ENCODE peak calls at places on chromosomes 6 and 20, in four cellular contexts. S, Q, K and O are unnamed samples.

GRCh38 chr6:141486942-141487341 is 645.8 kb upstream of the GJE1 start:
- DNase-seq in Q (no peak), K (no peak), S (no peak), O (no peak)

GRCh38 chr20:20638877-20639276 is 73.6 kb downstream of the RALGAPA2 start:
- DNase-seq in K (no peak), Q (no peak), S (no peak), O (no peak)

GRCh38 chr6:105753184-105754097 is 332.7 kb upstream of the PRDM1 start:
- DNase-seq in Q (no peak), S (no peak), K (no peak), O (no peak)

GRCh38 chr20:33531047-33531877 is 41.4 kb downstream of the CBFA2T2 start:
- DNase-seq in Q (no peak), S (no peak), K (no peak), O (no peak)

GRCh38 chr6:3751730-3752537 is 421 bp upstream of the PXDC1 start:
- DNase-seq in Q (peak), S (peak), K (peak), O (peak)

GRCh38 chr20:57407541-57407956 is 16.4 kb downstream of the RBM38 start:
- DNase-seq in Q (no peak), S (no peak), K (no peak), O (no peak)

GRCh38 chr6:154932562-154933027 is 62.5 kb upstream of the TIAM2 start:
- DNase-seq in S (no peak), Q (no peak), K (no peak), O (no peak)

GRCh38 chr6:131937703-131938631 is 13.2 kb downstream of the CCN2 start:
- DNase-seq in Q (no peak), K (no peak), S (no peak), O (no peak)

GRCh38 chr6:158049055-158050028 is 67.7 kb downstream of the SYNJ2 start:
- DNase-seq in S (no peak), K (no peak), Q (no peak), O (no peak)

GRCh38 chr6:135250751-135251356 is 69.7 kb downstream of the MYB start:
- DNase-seq in K (no peak), S (no peak), Q (no peak), O (no peak)

GRCh38 chr6:142868917-142869316 is 76.1 kb downstream of the HIVEP2 start:
- DNase-seq in K (no peak), Q (no peak), S (no peak), O (no peak)

GRCh38 chr20:43658068-43658722 is 8.7 kb upstream of the MYBL2 start:
- DNase-seq in K (no peak), Q (no peak), S (no peak), O (peak)

GRCh38 chr20:62344092-62344491 is 23.0 kb downstream of the LAMA5 start:
- DNase-seq in S (no peak), Q (no peak), K (no peak), O (no peak)

GRCh38 chr6:4812068-4812467 is 35.9 kb downstream of the CDYL start:
- DNase-seq in Q (no peak), S (no peak), K (no peak), O (no peak)

GRCh38 chr20:50054626-50055511 is 58.1 kb downstream of the UBE2V1 start:
- DNase-seq in K (no peak), Q (no peak), S (no peak), O (no peak)

GRCh38 chr6:101597711-101598110 is 204.2 kb downstream of the GRIK2 start:
- DNase-seq in S (no peak), Q (no peak), K (no peak), O (no peak)

GRCh38 chr20:21702001-21702400 is 3.5 kb upstream of the PAX1 start:
- DNase-seq in S (no peak), K (no peak), Q (no peak), O (no peak)

GRCh38 chr6:144582939-144583613 is 297.9 kb downstream of the UTRN start:
- DNase-seq in K (peak), S (peak), Q (peak), O (peak)

GRCh38 chr20:58963060-58963584 is 17.9 kb upstream of the NELFCD start:
- DNase-seq in S (no peak), K (no peak), Q (no peak), O (no peak)

GRCh38 chr6:54238407-54238806 is 69.8 kb upstream of the TINAG start:
- DNase-seq in K (no peak), Q (no peak), S (no peak), O (no peak)

GRCh38 chr20:58717278-58718091 is 24.9 kb downstream of the NPEPL1 start:
- DNase-seq in S (peak), Q (peak), K (peak), O (no peak)

GRCh38 chr6:26576929-26577719 is 19.6 kb upstream of the ABT1 start:
- DNase-seq in S (no peak), K (peak), Q (no peak), O (peak)

GRCh38 chr20:17646901-17647301 is 35.1 kb downstream of the RRBP1 start:
- DNase-seq in K (no peak), S (no peak), Q (no peak), O (no peak)

GRCh38 chr6:110449545-110449903 is 26.9 kb downstream of the SLC22A16 start:
- DNase-seq in Q (no peak), S (no peak), K (no peak), O (no peak)

GRCh38 chr20:56953055-56953586 is 313.3 kb downstream of the BMP7 start:
- DNase-seq in Q (no peak), K (no peak), S (no peak), O (no peak)

GRCh38 chr20:17155401-17155800 is 71.4 kb upstream of the PCSK2 start:
- DNase-seq in S (no peak), K (no peak), Q (no peak), O (no peak)

GRCh38 chr6:81969814-81970213 is 217.3 kb upstream of the TENT5A start:
- DNase-seq in K (no peak), S (no peak), Q (no peak), O (no peak)

GRCh38 chr6:81767163-81768000 is 14.9 kb upstream of the TENT5A start:
- DNase-seq in K (no peak), S (no peak), Q (no peak), O (no peak)

GRCh38 chr20:62719250-62719945 is 10.8 kb downstream of the NTSR1 start:
- DNase-seq in Q (no peak), K (no peak), S (no peak), O (no peak)

GRCh38 chr6:110708295-110708965 is 106.8 kb downstream of the CDK19 start:
- DNase-seq in Q (no peak), K (no peak), S (no peak), O (no peak)

GRCh38 chr6:132399376-132400074 is 1.8 kb downstream of the MOXD1 start:
- DNase-seq in K (no peak), Q (no peak), S (no peak), O (no peak)

GRCh38 chr6:117906905-117907599 is at the start of gene SLC35F1:
- DNase-seq in Q (peak), K (peak), S (no peak), O (peak)

DNA sequence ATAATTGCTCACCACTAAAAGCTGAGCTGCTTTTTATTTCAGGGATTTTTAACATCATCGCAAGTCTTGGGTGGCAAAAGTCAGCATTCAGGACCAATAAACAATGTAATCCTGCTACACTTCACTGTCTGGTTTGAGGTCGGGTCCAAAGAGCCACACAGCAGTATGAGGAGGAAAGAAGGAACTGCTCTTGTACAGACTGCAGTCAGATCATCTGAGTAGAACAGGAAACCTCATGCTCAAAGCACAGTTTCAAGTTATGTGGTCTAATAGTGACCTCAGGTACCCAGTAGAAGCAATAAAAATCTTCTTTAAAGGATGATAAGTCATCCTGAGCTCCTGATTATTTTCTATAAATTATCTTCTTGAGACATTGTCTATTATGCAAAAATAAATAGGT is 211.4 kb downstream of the FUT9 start:
- DNase-seq in Q (no peak), S (no peak), K (no peak), O (no peak)
- TF ChIP-seq CTCF in Q (no peak), S (no peak), K (no peak), O (no peak)

DNA sequence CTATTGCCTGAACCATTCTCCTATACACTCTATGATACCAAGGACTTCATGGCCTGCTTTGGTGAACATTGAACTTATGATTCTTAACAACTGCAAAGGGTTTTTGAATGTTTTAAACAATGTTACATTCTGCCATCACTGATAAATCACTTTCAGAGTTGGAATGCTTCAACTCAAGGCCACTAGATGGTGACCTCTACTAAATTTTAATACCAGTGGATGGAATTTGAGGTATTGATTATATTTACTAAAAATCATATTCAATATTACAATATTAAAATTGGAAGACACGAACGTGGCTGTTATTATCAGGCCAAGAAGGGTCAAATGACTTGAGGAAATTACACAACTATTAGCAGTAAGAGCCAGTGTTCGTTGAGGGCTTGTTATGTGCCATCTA is 18.6 kb downstream of the MYCT1 start:
- DNase-seq in Q (no peak), S (no peak), K (no peak), O (no peak)
- TF ChIP-seq CTCF in Q (no peak), S (no peak), K (no peak), O (no peak)

GRCh38 chr6:8904754-8905153 is 469.4 kb upstream of the SLC35B3 start:
- DNase-seq in K (no peak), S (no peak), Q (no peak), O (no peak)
- TF ChIP-seq CTCF in K (peak), S (no peak), Q (peak), O (no peak)

DNA sequence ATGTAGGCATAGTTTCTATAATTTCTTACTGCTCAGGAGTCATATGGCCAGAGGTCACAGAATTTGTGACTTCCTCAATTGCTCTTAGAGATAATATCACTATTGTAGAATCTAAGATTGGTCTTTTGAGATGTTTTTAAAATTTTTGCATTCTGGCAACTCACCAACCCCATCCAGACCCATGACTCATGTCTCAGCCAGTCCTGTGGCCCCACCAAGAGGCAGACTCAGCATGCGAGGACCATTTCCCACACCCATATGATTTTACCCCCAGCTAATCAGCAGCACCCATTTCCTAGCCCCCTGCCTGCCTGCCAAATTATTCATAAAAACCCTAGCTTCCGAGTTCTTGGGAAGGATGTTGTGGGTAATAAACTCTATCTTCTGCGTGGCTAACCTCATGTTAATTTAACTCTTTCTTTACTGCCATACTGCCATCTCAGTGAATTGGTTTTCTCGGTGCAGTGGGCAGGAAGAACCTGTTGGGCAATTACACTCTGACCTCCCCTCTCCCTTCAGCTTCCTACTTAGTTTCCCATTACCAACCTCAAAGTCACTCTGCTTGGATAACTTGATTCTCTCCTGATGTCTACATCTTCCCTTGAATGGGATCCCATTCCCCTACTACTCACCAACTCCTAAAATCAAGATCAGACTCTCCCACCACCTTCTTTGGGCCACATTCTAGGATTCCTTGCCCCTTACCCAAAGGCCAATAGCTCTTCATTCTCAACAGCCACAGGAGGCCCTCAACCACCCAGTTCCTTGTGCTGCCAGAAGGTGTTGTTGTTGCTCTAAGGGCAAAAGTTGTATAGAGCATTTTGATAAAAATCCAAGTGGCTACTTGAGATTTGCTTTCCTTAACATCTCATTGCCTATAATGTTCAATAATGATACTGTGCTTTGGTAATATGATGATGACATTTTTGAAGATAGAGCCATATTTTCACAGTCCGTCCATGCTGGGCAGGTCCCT is 16.2 kb upstream of the IYD start:
- DNase-seq in Q (no peak), S (no peak), K (no peak), O (peak)
- TF ChIP-seq CTCF in Q (no peak), S (no peak), K (no peak), O (no peak)

GRCh38 chr20:64146301-64146935 is 17.8 kb upstream of the MYT1 start:
- DNase-seq in K (no peak), Q (no peak), S (no peak), O (no peak)

GRCh38 chr20:64143018-64143801 is 21.0 kb upstream of the MYT1 start:
- DNase-seq in S (no peak), K (no peak), Q (no peak), O (no peak)

GRCh38 chr20:64146936-64147451 is 17.3 kb upstream of the MYT1 start:
- DNase-seq in S (no peak), Q (no peak), K (no peak), O (no peak)

GRCh38 chr20:64144144-64144912 is 19.9 kb upstream of the MYT1 start:
- DNase-seq in S (no peak), Q (no peak), K (no peak), O (no peak)

DNA sequence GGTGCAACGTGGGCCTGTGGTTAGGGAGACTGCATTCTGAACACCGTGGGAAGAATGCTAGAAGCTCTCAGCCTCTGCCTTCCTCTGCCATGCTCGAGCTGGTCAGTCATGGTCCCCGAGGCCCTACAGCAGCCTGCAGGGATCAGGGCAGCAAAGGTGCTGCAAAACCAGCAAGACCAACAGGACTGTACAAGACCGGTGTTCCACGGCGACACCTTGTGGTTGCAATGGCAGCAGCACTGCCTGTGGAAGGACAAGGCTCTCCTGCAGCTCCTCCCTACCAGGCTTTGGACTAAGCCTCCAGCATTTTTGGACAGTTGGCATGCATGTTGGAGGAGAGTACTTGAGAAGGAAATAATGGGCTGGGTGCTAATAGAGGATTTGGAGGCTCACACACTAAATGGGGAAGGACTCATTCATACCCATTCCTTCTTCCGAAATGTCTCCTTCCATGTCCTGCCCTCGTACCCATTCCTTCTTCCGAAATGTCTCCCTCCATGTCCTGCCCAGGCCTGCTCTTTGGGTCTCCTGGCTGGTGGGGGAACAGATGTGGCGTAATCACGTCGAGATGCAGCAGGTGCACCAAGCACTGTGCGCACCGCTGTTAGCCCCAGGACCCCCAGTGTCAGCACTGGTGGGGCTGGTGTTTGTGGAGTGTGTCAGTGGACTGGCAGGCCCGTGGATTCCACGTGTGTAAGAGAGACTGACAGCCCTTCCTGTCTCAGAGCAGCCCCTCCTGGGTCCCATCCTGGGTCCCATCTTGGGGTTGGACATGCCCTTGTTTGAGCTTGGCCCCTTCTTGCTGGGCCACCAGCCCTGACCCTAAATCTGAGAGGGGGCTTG is 18.6 kb upstream of the MYT1 start:
- DNase-seq in Q (no peak), S (no peak), K (no peak), O (peak)
- TF ChIP-seq CTCF in Q (no peak), S (no peak), K (peak), O (peak)

DNA sequence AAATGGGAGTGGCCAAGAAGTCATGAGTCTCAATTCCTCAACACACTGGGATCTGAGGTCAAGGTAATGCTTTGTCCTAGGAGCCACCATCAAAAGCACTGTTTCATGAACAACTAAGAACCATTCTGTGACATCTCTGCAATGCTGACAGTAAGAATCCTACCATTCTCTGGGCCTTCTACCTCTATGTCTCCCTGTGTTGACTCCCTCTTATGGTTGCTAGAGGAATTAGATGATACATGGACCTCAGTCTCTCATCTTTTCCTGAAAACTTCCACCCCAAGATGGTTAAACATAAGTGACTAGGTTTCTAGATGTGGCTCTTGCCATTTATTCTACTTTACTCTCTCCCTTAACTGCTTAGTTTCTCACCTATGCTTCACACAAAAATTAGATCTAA is 9.1 kb downstream of the MTRF1L start:
- DNase-seq in Q (no peak), K (no peak), S (no peak), O (no peak)
- TF ChIP-seq CTCF in Q (no peak), K (no peak), S (no peak), O (no peak)

GRCh38 chr6:35018746-35019145 is 122.4 kb downstream of the TCP11 start:
- DNase-seq in K (no peak), Q (no peak), S (no peak), O (no peak)

GRCh38 chr6:35018184-35018523 is 123.0 kb downstream of the TCP11 start:
- DNase-seq in Q (no peak), K (no peak), S (no peak), O (no peak)

GRCh38 chr6:35019171-35019570 is 122.0 kb downstream of the TCP11 start:
- DNase-seq in S (peak), K (no peak), Q (no peak), O (no peak)

GRCh38 chr6:35016417-35017221 is 124.5 kb downstream of the TCP11 start:
- DNase-seq in S (peak), Q (no peak), K (no peak), O (no peak)

GRCh38 chr6:35017461-35018183 is 123.5 kb downstream of the TCP11 start:
- DNase-seq in S (peak), K (no peak), Q (no peak), O (no peak)
- TF ChIP-seq CTCF in S (no peak), K (no peak), Q (no peak), O (no peak)

GRCh38 chr20:48971956-48972355 is 50.4 kb downstream of the ARFGEF2 start:
- DNase-seq in K (no peak), Q (no peak), S (no peak), O (no peak)
- TF ChIP-seq CTCF in K (no peak), Q (no peak), S (no peak), O (no peak)

DNA sequence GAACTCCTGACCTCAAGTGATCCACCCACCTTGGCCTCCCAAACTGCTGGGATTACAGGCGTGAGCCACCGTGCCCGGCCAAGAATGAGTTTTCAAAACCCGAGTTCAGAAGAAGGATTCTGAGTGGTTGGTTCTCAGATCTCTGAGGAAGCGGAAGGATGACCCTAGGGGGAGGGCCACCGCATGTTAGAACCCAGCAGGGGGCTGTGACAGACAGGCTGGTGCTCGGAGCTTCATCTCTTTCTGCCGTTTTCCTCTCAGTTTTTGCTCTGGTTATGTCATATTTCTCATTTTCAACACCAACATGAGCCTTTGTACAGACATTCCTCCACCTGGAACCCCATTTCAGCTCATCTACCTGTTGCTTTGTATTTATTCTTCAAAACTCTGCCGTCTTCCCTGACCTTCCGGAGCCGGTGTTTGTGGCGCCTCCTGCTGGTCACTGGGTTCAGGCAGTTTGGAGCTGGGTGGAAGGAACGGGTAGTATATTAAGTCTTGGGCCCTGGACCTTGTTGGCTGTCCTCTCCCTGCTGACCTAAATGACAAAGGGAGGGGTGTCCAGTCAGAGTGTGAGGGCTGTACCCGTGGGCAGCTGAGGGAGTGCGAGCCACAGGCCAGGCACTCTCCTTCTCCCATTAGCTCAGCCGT is at the start of gene DEFB123:
- DNase-seq in K (no peak), Q (no peak), S (no peak), O (peak)
- TF ChIP-seq CTCF in K (no peak), Q (peak), S (no peak), O (peak)